ENCODE peak calls at places on chromosomes 7 and 10, in nine cellular contexts. Y, P, L, U, K, N, C, Z and J are unnamed samples.

GRCh38 chr7:48173983-48174382 is 2.7 kb downstream of the ABCA13 start:
- DNase-seq in Y (no peak), U (peak), K (no peak), L (no peak), P (no peak), Z (no peak), C (peak), N (peak), J (no peak)

GRCh38 chr7:42858570-42858969 is 53.3 kb downstream of the C7orf25 start:
- DNase-seq in P (no peak), U (peak), Z (no peak), Y (no peak), N (peak), C (peak), L (no peak), K (no peak), J (no peak)

GRCh38 chr7:13742126-13742525 is 247.3 kb downstream of the ETV1 start:
- DNase-seq in C (peak), P (no peak), N (peak), L (no peak), K (no peak), Y (peak), Z (no peak), U (peak), J (no peak)

GRCh38 chr7:2953588-2954407 is 89.9 kb downstream of the CARD11 start:
- DNase-seq in Z (no peak), U (no peak), K (no peak), Y (no peak), C (no peak), N (no peak), P (no peak), L (no peak), J (no peak)

GRCh38 chr7:146172112-146172511 is 55.5 kb downstream of the CNTNAP2 start:
- DNase-seq in L (no peak), K (no peak), U (peak), N (no peak), Z (no peak), P (no peak), Y (no peak), C (no peak), J (no peak)

GRCh38 chr10:71436268-71436922 is 39.7 kb downstream of the CDH23 start:
- DNase-seq in N (no peak), U (peak), Z (no peak), L (no peak), P (no peak), C (no peak), Y (no peak), K (no peak), J (no peak)

GRCh38 chr10:90925078-90926029 is 4.5 kb upstream of the ANKRD1 start:
- DNase-seq in N (no peak), Y (no peak), C (no peak), U (no peak), Z (no peak), P (no peak), L (no peak), K (no peak), J (no peak)

GRCh38 chr10:74153123-74153522 is 2.1 kb downstream of the ADK start:
- DNase-seq in N (peak), L (no peak), K (no peak), U (peak), P (no peak), Z (no peak), Y (no peak), C (peak), J (no peak)

GRCh38 chr7:47614450-47614849 is 32.5 kb upstream of the TNS3 start:
- DNase-seq in C (no peak), P (no peak), Z (no peak), K (no peak), L (no peak), Y (no peak), N (no peak), U (no peak), J (no peak)

GRCh38 chr7:45155357-45155900 is 2.2 kb upstream of the RAMP3 start:
- DNase-seq in U (no peak), K (no peak), Z (peak), P (no peak), N (no peak), C (no peak), Y (no peak), L (no peak), J (no peak)

GRCh38 chr7:111012152-111012551 is 78.8 kb upstream of the LRRN3 start:
- DNase-seq in Y (no peak), L (no peak), K (no peak), C (peak), N (peak), Z (no peak), P (no peak), U (peak), J (no peak)

GRCh38 chr10:20299037-20299557 is 482.9 kb downstream of the PLXDC2 start:
- DNase-seq in N (no peak), P (no peak), C (no peak), Z (no peak), Y (no peak), L (no peak), U (no peak), K (no peak), J (no peak)

GRCh38 chr10:99368646-99369045 is 39.5 kb downstream of the CNNM1 start:
- DNase-seq in Y (no peak), C (no peak), L (no peak), Z (no peak), U (no peak), K (no peak), P (no peak), N (peak), J (no peak)

GRCh38 chr10:99372546-99373271 is 43.6 kb downstream of the CNNM1 start:
- DNase-seq in Z (no peak), Y (peak), P (no peak), L (no peak), U (peak), K (no peak), C (peak), N (peak), J (no peak)

GRCh38 chr10:99369551-99369950 is 40.4 kb downstream of the CNNM1 start:
- DNase-seq in U (no peak), P (no peak), Z (no peak), N (peak), C (no peak), L (no peak), Y (no peak), K (no peak), J (no peak)

GRCh38 chr10:99369126-99369525 is 40.0 kb downstream of the CNNM1 start:
- DNase-seq in C (no peak), N (peak), P (no peak), L (no peak), K (no peak), U (no peak), Z (no peak), Y (no peak), J (no peak)

GRCh38 chr10:99370993-99371392 is 41.8 kb downstream of the CNNM1 start:
- DNase-seq in L (no peak), Y (no peak), N (peak), C (peak), P (no peak), Z (no peak), K (no peak), U (peak), J (peak)
- TF ChIP-seq CTCF in L (peak), Y (peak), N (peak), C (peak), P (no peak), Z (no peak), K (peak), U (peak), J (peak)

DNA sequence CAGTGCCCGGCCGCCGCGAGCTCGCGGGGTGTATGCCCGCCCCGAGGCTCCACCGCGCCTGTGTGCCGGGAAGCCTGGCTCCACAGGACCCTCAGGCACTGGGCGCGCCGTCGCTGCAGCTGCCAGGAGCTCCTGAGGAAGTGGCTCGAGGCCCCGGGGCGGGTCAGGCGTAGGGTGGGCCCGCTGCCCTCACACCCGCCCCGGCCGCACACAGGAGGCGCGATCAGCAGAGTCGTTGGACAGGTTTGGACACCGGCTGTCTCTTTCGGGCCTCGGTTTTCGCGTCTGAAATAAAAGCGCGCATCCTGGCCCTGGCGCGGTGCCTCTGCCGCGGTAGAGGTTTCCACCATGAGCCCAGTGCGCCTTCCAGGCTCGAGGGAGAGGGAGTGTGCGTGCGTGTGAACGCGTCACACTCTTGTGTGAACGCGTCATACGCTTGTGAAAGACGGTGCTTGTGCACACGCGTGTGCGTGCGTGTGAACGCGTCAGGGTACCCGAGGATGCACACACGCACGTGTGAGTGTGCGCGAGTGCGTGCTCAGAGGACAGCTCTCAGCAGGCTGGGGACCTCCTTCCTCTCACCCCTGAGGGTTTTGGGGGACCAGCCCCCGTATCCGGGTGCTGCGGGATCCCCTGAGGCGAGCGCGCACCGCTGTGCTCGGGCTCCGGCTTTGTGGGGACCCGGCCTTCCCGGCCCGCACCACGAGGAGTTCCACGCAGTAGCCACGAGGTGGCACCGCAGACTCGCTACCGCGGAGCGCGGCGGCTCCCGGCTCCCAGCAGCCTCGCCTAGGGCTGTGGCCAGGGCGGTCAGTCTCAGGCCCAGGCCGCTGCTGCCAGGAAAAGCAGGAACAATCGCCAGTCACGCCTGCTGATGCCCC is 83.8 kb downstream of the BMS1 start:
- DNase-seq in Z (peak), Y (peak), P (peak), N (peak), U (peak), L (peak), K (peak), C (peak), J (peak)
- TF ChIP-seq CTCF in Z (peak), Y (peak), P (peak), N (peak), U (peak), L (peak), K (peak), C (peak), J (peak)

GRCh38 chr10:117374506-117375359 is 507 bp downstream of the PDZD8 start:
- DNase-seq in Z (peak), K (peak), L (peak), N (peak), C (peak), P (peak), U (peak), Y (no peak), J (peak)
- TF ChIP-seq CTCF in Z (no peak), K (no peak), L (no peak), N (no peak), C (no peak), P (no peak), U (no peak), Y (no peak), J (no peak)

GRCh38 chr7:24576171-24577052 is 3.2 kb downstream of the PALS2 start:
- DNase-seq in P (no peak), N (peak), L (no peak), Z (no peak), U (peak), K (no peak), C (peak), Y (peak), J (no peak)
- TF ChIP-seq CTCF in P (peak), N (peak), L (peak), Z (peak), U (peak), K (peak), C (peak), Y (peak), J (peak)

GRCh38 chr7:74286131-74286530 is 3.1 kb upstream of the CLIP2 start:
- DNase-seq in C (no peak), P (no peak), Y (no peak), Z (no peak), L (no peak), N (no peak), U (no peak), K (no peak), J (no peak)
- TF ChIP-seq CTCF in C (no peak), P (no peak), Y (no peak), Z (no peak), L (no peak), N (no peak), U (no peak), K (no peak), J (no peak)

DNA sequence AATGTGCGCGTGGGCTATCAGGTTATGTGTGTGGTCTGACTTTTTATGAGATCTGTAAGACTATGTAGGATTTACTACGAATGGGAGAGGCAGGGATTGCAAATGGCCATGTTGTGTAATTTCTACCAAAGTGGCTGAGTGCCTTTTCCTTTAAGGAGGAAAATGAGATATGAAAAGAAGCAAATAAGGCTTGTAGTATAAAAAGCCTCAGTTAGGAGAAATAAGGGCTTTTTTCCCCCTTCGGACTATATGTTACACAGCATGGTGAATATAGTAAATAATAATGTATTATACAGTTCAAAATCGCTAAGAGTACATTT is 447 bp upstream of the GPAM start:
- DNase-seq in Z (no peak), C (no peak), L (no peak), P (no peak), K (no peak), N (no peak), Y (no peak), U (no peak), J (no peak)
- TF ChIP-seq CTCF in Z (no peak), C (no peak), L (no peak), P (no peak), K (no peak), N (no peak), Y (no peak), U (no peak), J (no peak)

DNA sequence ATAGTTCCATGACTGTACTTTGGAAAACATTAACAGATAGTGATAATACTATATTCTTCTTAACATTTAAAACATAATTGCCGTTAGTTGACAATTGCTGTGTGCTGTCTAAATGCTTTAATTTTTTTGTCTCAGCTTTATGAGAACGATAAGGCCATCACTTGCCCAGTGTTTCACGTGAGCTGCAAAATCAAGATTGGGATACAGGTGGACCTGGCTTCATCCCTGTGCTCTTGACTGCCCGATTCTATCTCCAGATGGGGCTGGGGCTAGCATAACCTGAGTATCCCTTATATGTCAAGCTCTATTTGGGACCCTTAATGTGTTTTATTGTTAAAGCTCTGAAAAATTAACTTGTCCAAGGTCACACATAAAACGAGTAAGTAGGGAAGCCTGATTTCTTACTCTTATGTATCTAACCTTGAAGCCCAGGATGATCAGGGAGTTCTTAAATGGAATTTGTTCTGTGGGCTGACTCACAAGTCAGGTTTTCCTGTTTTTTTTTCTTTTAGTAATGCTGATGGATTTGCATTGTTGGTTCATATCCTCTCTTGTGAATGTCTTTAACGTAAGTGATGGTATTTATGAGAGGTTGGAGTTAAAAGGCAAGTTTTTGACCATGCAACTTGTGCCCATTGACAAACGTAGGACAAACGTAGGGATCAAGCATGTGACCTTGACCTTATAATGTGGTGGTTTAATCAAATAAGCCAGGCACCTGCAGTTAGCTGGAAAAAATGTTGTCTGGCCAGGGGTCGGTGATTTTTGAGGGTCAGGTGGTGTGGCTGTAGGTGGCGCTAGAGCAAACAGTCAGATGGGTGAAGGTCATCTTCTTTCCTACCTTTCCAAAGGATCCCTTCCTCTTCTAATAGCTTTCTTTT is 3.6 kb downstream of the PRKAR2B start:
- DNase-seq in Y (no peak), N (peak), U (peak), L (no peak), C (no peak), K (no peak), Z (no peak), P (no peak), J (no peak)
- TF ChIP-seq CTCF in Y (no peak), N (no peak), U (no peak), L (peak), C (no peak), K (no peak), Z (no peak), P (no peak), J (peak)

GRCh38 chr10:77350711-77351119 is 286.9 kb downstream of the KCNMA1 start:
- DNase-seq in Z (peak), K (no peak), N (peak), P (no peak), C (peak), U (peak), L (no peak), Y (peak), J (no peak)
- TF ChIP-seq CTCF in Z (no peak), K (no peak), N (no peak), P (no peak), C (peak), U (no peak), L (no peak), Y (peak), J (no peak)